ENCODE peak calls at places on chromosomes 11 and 22, in eight cellular contexts. H, E, D, K, L, G, P and Y are unnamed samples.

GRCh38 chr11:6297831-6298230 is 22.5 kb downstream of the CAVIN3 start:
- DNase-seq in D (no peak), G (no peak), L (no peak), K (no peak), H (no peak), P (peak; percentile 32), E (no peak), Y (no peak)

GRCh38 chr11:61007971-61008896 is 36.8 kb downstream of the CD6 start:
- DNase-seq in D (peak; percentile 51), G (no peak), E (no peak), P (no peak), K (no peak), H (no peak), L (no peak), Y (no peak)

GRCh38 chr11:66339686-66340483 is 3.7 kb upstream of the RIN1 start:
- DNase-seq in D (peak; percentile 14), K (no peak), G (no peak), L (no peak), H (no peak), E (no peak), P (no peak), Y (no peak)

GRCh38 chr22:40044870-40045834 is 50.4 kb downstream of the FAM83F start:
- DNase-seq in L (peak; percentile 15), P (peak; percentile 11), K (peak; percentile 14), H (no peak), D (peak; percentile 70), E (peak; percentile 64), G (no peak), Y (peak; percentile 63)

GRCh38 chr11:61919113-61919840 is 1.9 kb upstream of the RAB3IL1 start:
- DNase-seq in P (no peak), K (no peak), E (no peak), G (no peak), H (peak; percentile 35), D (no peak), L (no peak), Y (no peak)

GRCh38 chr22:19817561-19818263 is 37.0 kb downstream of the GNB1L start:
- DNase-seq in G (peak; percentile 9), D (no peak), K (no peak), P (no peak), L (no peak), E (no peak), H (no peak), Y (no peak)

GRCh38 chr22:20206709-20207215 is 55.9 kb upstream of the CCDC188 start:
- DNase-seq in E (no peak), L (peak; percentile 22), D (peak; percentile 55), H (no peak), P (peak; percentile 31), K (peak; percentile 27), G (no peak), Y (no peak)

GRCh38 chr11:33742249-33742851 is 6.1 kb upstream of the CD59 start:
- DNase-seq in P (peak; percentile 65), L (no peak), H (no peak), G (no peak), K (peak; percentile 60), E (no peak), D (no peak), Y (no peak)

GRCh38 chr11:8814209-8814922 is 96.6 kb upstream of the AKIP1 start:
- DNase-seq in E (no peak), K (no peak), P (no peak), D (no peak), L (no peak), G (no peak), H (no peak), Y (no peak)

GRCh38 chr11:20205807-20206206 is 45.5 kb upstream of the DBX1 start:
- DNase-seq in H (no peak), G (no peak), E (no peak), K (no peak), D (no peak), P (no peak), L (no peak), Y (no peak)

GRCh38 chr11:20211691-20212090 is 51.4 kb upstream of the DBX1 start:
- DNase-seq in E (no peak), L (no peak), H (no peak), D (no peak), G (no peak), K (no peak), P (no peak), Y (no peak)

GRCh38 chr11:20203836-20204235 is 43.6 kb upstream of the DBX1 start:
- DNase-seq in K (no peak), G (no peak), D (no peak), L (no peak), P (no peak), H (no peak), E (no peak), Y (no peak)

GRCh38 chr11:20208622-20209090 is 48.4 kb upstream of the DBX1 start:
- DNase-seq in H (no peak), D (no peak), E (no peak), P (no peak), L (no peak), K (no peak), G (no peak), Y (no peak)

GRCh38 chr11:20207781-20208621 is 47.7 kb upstream of the DBX1 start:
- DNase-seq in P (peak; percentile 2), H (no peak), L (peak; percentile 0), G (no peak), D (no peak), E (no peak), K (peak; percentile 2), Y (no peak)
- H3K4me3 ChIP-seq in P (no peak overlapping the region), H (peak overlapping the region; percentile 7), L (no peak overlapping the region), G (no peak overlapping the region), D (no peak overlapping the region), E (no peak overlapping the region), K (peak overlapping the region; percentile 8), Y (no peak overlapping the region)

GRCh38 chr22:35917651-35918050 is 111.0 kb downstream of the RBFOX2 start:
- DNase-seq in E (no peak), P (no peak), L (no peak), D (no peak), K (no peak), H (no peak), G (no peak), Y (no peak)
- H3K27ac ChIP-seq in E (peak overlapping the region; percentile 75), P (no peak overlapping the region), L (no peak overlapping the region), D (no peak overlapping the region), K (peak overlapping the region; percentile 99), H (no peak overlapping the region), G (no peak overlapping the region), Y (no peak overlapping the region)

DNA sequence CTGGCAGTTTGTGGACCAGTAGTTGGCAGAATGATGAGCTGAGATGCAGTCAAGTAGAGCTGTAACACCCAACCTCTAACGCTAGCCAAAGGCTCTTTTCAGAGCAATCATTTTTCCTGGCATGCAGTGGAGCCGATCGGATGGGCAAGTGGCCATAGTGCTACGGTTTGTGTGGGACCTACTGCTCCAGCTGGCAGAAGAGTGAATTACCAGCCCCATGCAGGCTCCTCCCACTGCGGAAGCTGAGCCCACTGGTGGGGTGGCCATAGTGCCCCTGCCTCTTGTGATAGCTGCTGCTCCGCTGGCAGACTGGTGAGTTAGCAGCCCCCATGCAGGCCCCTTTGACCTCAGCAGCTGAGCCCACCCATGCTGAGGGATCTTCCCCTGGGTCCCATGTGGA is 27.0 kb upstream of the SC5D start:
- DNase-seq in H (no peak), G (no peak), L (no peak), E (no peak), D (no peak), K (no peak), P (no peak), Y (no peak)
- TF ChIP-seq CTCF in H (no peak), G (no peak), L (no peak), E (no peak), D (no peak), K (no peak), P (no peak), Y (no peak)

GRCh38 chr11:12201016-12201985 is 90.9 kb downstream of the MICAL2 start:
- DNase-seq in K (peak; percentile 98), H (no peak), L (peak; percentile 97), P (peak; percentile 77), G (no peak), E (no peak), D (no peak), Y (no peak)
- H3K4me3 ChIP-seq in K (no peak overlapping the region), H (no peak overlapping the region), L (no peak overlapping the region), P (no peak overlapping the region), G (no peak overlapping the region), E (no peak overlapping the region), D (no peak overlapping the region), Y (no peak overlapping the region)

DNA sequence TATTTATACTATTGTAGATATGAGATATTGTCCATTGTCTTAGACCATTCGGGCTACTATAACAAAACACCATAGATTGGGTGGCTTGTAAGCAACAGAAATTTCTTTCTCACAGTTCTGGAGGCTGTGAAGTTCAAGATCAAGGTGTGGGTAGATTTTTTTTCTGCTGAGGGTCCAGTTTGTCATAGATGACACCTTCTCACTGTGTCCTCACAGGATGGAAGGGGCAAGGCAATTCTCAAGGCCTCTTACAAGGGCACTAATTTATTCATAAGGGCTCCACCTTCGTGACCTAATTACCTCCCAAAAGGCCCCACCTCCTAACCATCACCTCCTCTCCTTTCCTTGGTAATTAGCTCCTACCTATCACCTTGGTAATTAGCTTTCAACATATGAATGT is 92.4 kb upstream of the CD44 start:
- DNase-seq in P (no peak), E (no peak), G (no peak), H (no peak), K (no peak), D (no peak), L (no peak), Y (no peak)
- H3K27ac ChIP-seq in P (no peak overlapping the region), E (no peak overlapping the region), G (no peak overlapping the region), H (no peak overlapping the region), K (no peak overlapping the region), D (no peak overlapping the region), L (no peak overlapping the region), Y (peak overlapping the region; percentile 53)

GRCh38 chr11:133946541-133947297 is 10.0 kb downstream of the IGSF9B start:
- DNase-seq in H (no peak), K (no peak), P (no peak), G (no peak), D (no peak), L (no peak), E (no peak), Y (peak; percentile 44)

GRCh38 chr11:133946018-133946417 is 10.8 kb downstream of the IGSF9B start:
- DNase-seq in H (no peak), G (no peak), K (no peak), E (no peak), P (no peak), D (no peak), L (no peak), Y (no peak)

GRCh38 chr11:133948711-133949110 is 8.1 kb downstream of the IGSF9B start:
- DNase-seq in P (no peak), H (no peak), G (no peak), L (no peak), D (peak; percentile 5), K (no peak), E (no peak), Y (no peak)

GRCh38 chr11:133945087-133945974 is 11.4 kb downstream of the IGSF9B start:
- DNase-seq in D (no peak), G (no peak), L (peak; percentile 14), K (peak; percentile 69), E (peak; percentile 68), H (no peak), P (no peak), Y (peak; percentile 72)

GRCh38 chr11:133947298-133947905 is 9.4 kb downstream of the IGSF9B start:
- DNase-seq in G (no peak), E (peak; percentile 46), H (no peak), P (peak; percentile 29), D (no peak), L (peak; percentile 23), K (peak; percentile 63), Y (peak; percentile 41)
- TF ChIP-seq CTCF in G (no peak), E (peak; percentile 34), H (peak; percentile 15), P (no peak), D (no peak), L (peak; percentile 44), K (peak; percentile 48), Y (peak; percentile 24)